ENCODE peak calls at places on chromosomes 2 and 18, in four cellular contexts. B is cardiac muscle cell, U is body of pancreas, P is choroid plexus epithelial cell. A is an unnamed sample.
A peak's percentile ranks its signal among the peaks of the same experiment; 100 is the strongest.

GRCh38 chr2:174683392-174683759 is 80.9 kb downstream of the CHRNA1 start:
- DNase-seq in B (peak; percentile 20), U (no peak), P (peak; percentile 79), A (peak; percentile 66)

GRCh38 chr2:236352761-236353593 is 88.8 kb upstream of the ASB18 start:
- DNase-seq in B (peak; percentile 54), U (peak; percentile 38), P (peak; percentile 53), A (peak; percentile 50)

GRCh38 chr18:25962176-25962575 is 128.2 kb downstream of the SS18 start:
- DNase-seq in B (no peak), U (no peak), P (no peak), A (no peak)

GRCh38 chr2:53654364-53654763 is 113.2 kb upstream of the CHAC2 start:
- DNase-seq in B (peak; percentile 57), U (no peak), P (no peak), A (no peak)

GRCh38 chr2:143205106-143205764 is 76.0 kb downstream of the ARHGAP15 start:
- DNase-seq in B (no peak), U (no peak), P (peak; percentile 39), A (peak; percentile 13)

GRCh38 chr2:68284896-68285295 is 32.6 kb upstream of the PPP3R1 start:
- DNase-seq in B (no peak), U (no peak), P (peak; percentile 65), A (peak; percentile 69)

GRCh38 chr2:174078275-174078674 is 113.1 kb upstream of the SP3 start:
- DNase-seq in B (no peak), U (no peak), P (peak; percentile 43), A (peak; percentile 46)

GRCh38 chr18:49019446-49020045 is 68.8 kb upstream of the SMAD7 start:
- DNase-seq in B (no peak), U (no peak), P (no peak), A (peak; percentile 11)

GRCh38 chr2:160472839-160473251 is 20.8 kb downstream of the RBMS1 start:
- DNase-seq in B (no peak), U (no peak), P (peak; percentile 73), A (no peak)

GRCh38 chr2:222448806-222449205 is 24.5 kb downstream of the SGPP2 start:
- DNase-seq in B (no peak), U (peak; percentile 18), P (peak; percentile 45), A (peak; percentile 94)

GRCh38 chr2:223633656-223634055 is 31.5 kb upstream of the SCG2 start:
- DNase-seq in B (no peak), U (no peak), P (no peak), A (no peak)

GRCh38 chr2:240364961-240365775 is 70.3 kb upstream of the GPC1 start:
- DNase-seq in B (no peak), U (no peak), P (no peak), A (no peak)

GRCh38 chr2:27977623-27978312 is 87.2 kb downstream of the BABAM2 start:
- DNase-seq in B (no peak), U (no peak), P (peak; percentile 95), A (peak; percentile 95)

GRCh38 chr2:230254152-230254881 is 28.8 kb downstream of the SP140 start:
- DNase-seq in B (no peak), U (no peak), P (no peak), A (no peak)

GRCh38 chr2:61263848-61264247 is 101.9 kb downstream of the C2orf74 start:
- DNase-seq in B (no peak), U (no peak), P (no peak), A (no peak)

GRCh38 chr2:26807788-26808460 is 22.1 kb downstream of the CENPA start:
- DNase-seq in B (no peak), U (no peak), P (peak; percentile 45), A (peak; percentile 40)

GRCh38 chr2:4140284-4140962 is 437.0 kb downstream of the DCDC2C start:
- DNase-seq in B (peak; percentile 23), U (peak; percentile 58), P (no peak), A (no peak)

GRCh38 chr2:233112261-233113113 is 52.3 kb downstream of the INPP5D start:
- DNase-seq in B (no peak), U (no peak), P (no peak), A (no peak)

GRCh38 chr18:21453512-21453862 is 147.0 kb downstream of the ESCO1 start:
- DNase-seq in B (no peak), U (peak; percentile 9), P (peak; percentile 12), A (no peak)

GRCh38 chr2:231648579-231649174 is 56.0 kb downstream of the TEX44 start:
- DNase-seq in B (peak; percentile 76), U (peak; percentile 91), P (peak; percentile 55), A (peak; percentile 52)

GRCh38 chr2:129877289-129877741 is 102.2 kb upstream of the RAB6C start:
- DNase-seq in B (peak; percentile 95), U (peak; percentile 96), P (peak; percentile 72), A (peak; percentile 24)

GRCh38 chr2:205998601-205999000 is 87.4 kb downstream of the INO80D start:
- DNase-seq in B (no peak), U (no peak), P (peak; percentile 21), A (peak; percentile 10)

GRCh38 chr2:206004004-206004693 is 81.8 kb downstream of the INO80D start:
- DNase-seq in B (peak; percentile 59), U (peak; percentile 26), P (peak; percentile 37), A (peak; percentile 15)
- TF ChIP-seq CTCF in B (peak; percentile 31), U (peak; percentile 30), P (peak; percentile 48), A (peak; percentile 33)

GRCh38 chr2:106560773-106561172 is 73.6 kb downstream of the CD8B2 start:
- DNase-seq in B (no peak), U (no peak), P (no peak), A (no peak)

GRCh38 chr2:106561356-106561755 is 74.2 kb downstream of the CD8B2 start:
- DNase-seq in B (no peak), U (no peak), P (no peak), A (no peak)

GRCh38 chr2:106562232-106562631 is 75.1 kb downstream of the CD8B2 start:
- DNase-seq in B (no peak), U (no peak), P (no peak), A (peak; percentile 11)

GRCh38 chr2:106561803-106562202 is 74.6 kb downstream of the CD8B2 start:
- DNase-seq in B (no peak), U (no peak), P (no peak), A (no peak)

GRCh38 chr2:106562826-106563594 is 75.8 kb downstream of the CD8B2 start:
- DNase-seq in B (no peak), U (peak; percentile 22), P (peak; percentile 40), A (no peak)
- H3K4me3 ChIP-seq in B (no peak overlapping the region), U (no peak overlapping the region), P (no peak overlapping the region), A (no peak overlapping the region)

GRCh38 chr18:1062592-1062991 is 157.9 kb downstream of the ADCYAP1 start:
- DNase-seq in B (no peak), U (no peak), P (peak; percentile 22), A (peak; percentile 34)
- TF ChIP-seq CTCF in B (no peak), U (no peak), P (peak; percentile 50), A (peak; percentile 45)

GRCh38 chr2:239002960-239003932 is 155.4 kb downstream of the TWIST2 start:
- DNase-seq in B (no peak), U (no peak), P (peak; percentile 69), A (peak; percentile 76)
- H3K4me3 ChIP-seq in B (no peak overlapping the region), U (no peak overlapping the region), P (no peak overlapping the region), A (peak overlapping the region; percentile 28)

A was measured in cardiac fibroblast.